ENCODE peak calls at places on chromosome 1, in six cellular contexts. Z is heart right ventricle, H is RPMI7951, T is NCI-H1930, G is cardiac muscle cell, Q is HFFc6. I is an unnamed sample.

GRCh38 chr1:59952065-59952464 is 25.5 kb upstream of the CYP2J2 start:
- DNase-seq in Z (no peak), G (no peak), H (no peak), T (no peak), Q (peak; percentile 4), I (no peak)

GRCh38 chr1:64536836-64537490 is 67.0 kb downstream of the CACHD1 start:
- DNase-seq in G (no peak), H (no peak), T (no peak), Q (no peak), Z (no peak), I (no peak)

GRCh38 chr1:8003431-8004112 is 22.5 kb downstream of the ERRFI1 start:
- DNase-seq in H (no peak), Q (no peak), T (no peak), G (no peak), Z (no peak), I (no peak)

GRCh38 chr1:4071675-4072074 is 171.6 kb upstream of the C1orf174 start:
- DNase-seq in H (no peak), T (no peak), Z (no peak), G (no peak), Q (no peak), I (no peak)

GRCh38 chr1:29420196-29420595 is 183.9 kb downstream of the PTPRU start:
- DNase-seq in G (peak; percentile 14), H (peak; percentile 42), Z (no peak), Q (no peak), T (no peak), I (no peak)

GRCh38 chr1:19047373-19047772 is 90.9 kb upstream of the IFFO2 start:
- DNase-seq in Q (no peak), Z (no peak), T (no peak), H (no peak), G (no peak), I (no peak)

GRCh38 chr1:106747791-106748190 is 308.7 kb upstream of the PRMT6 start:
- DNase-seq in T (no peak), G (no peak), Z (no peak), Q (no peak), H (no peak), I (no peak)

GRCh38 chr1:223363856-223364684 is at the start of gene SUSD4:
- DNase-seq in T (peak; percentile 85), Q (no peak), Z (peak; percentile 42), H (no peak), G (no peak), I (peak; percentile 78)

GRCh38 chr1:185971688-185972087 is 237.5 kb downstream of the HMCN1 start:
- DNase-seq in Z (no peak), Q (peak; percentile 77), H (peak; percentile 97), T (no peak), G (peak; percentile 82), I (no peak)

I was measured in CD4-positive, alpha-beta memory T cell.